ENCODE peak calls at places on chromosomes 12 and 14, in eight cellular contexts. S, L, Q, X, D, B, I and J are unnamed samples.

GRCh38 chr14:83765200-83765599 is 1764.7 kb upstream of the FLRT2 start:
- DNase-seq in S (no peak), L (no peak), Q (no peak), X (no peak), D (no peak), B (no peak), I (no peak), J (no peak)

GRCh38 chr12:113065126-113066007 is 8.8 kb downstream of the DTX1 start:
- DNase-seq in S (no peak), L (peak; percentile 28), Q (no peak), X (peak; percentile 52), D (no peak), B (no peak), I (no peak), J (no peak)

GRCh38 chr12:124532331-124532750 is 35.1 kb downstream of the NCOR2 start:
- DNase-seq in S (no peak), L (no peak), Q (no peak), X (no peak), D (peak; percentile 25), B (no peak), I (no peak), J (no peak)

GRCh38 chr12:75981773-75982564 is 49.6 kb downstream of the PHLDA1 start:
- DNase-seq in S (no peak), L (no peak), Q (no peak), X (no peak), D (peak; percentile 43), B (no peak), I (no peak), J (no peak)

GRCh38 chr14:100872241-100872640 is 31.3 kb downstream of the RTL1 start:
- DNase-seq in S (peak; percentile 23), L (peak; percentile 74), Q (no peak), X (no peak), D (no peak), B (no peak), I (no peak), J (peak; percentile 32)

GRCh38 chr12:101670007-101670671 is 27.3 kb upstream of the CHPT1 start:
- DNase-seq in S (no peak), L (peak; percentile 54), Q (peak; percentile 16), X (peak; percentile 8), D (no peak), B (peak; percentile 70), I (peak; percentile 76), J (peak; percentile 10)

GRCh38 chr12:121060149-121061001 is 21.3 kb upstream of the OASL start:
- DNase-seq in S (no peak), L (peak; percentile 77), Q (no peak), X (peak; percentile 29), D (peak; percentile 43), B (peak; percentile 29), I (peak; percentile 84), J (no peak)

GRCh38 chr14:104665663-104666522 is 23.5 kb upstream of the INF2 start:
- DNase-seq in S (peak; percentile 79), L (no peak), Q (no peak), X (peak; percentile 87), D (no peak), B (peak; percentile 64), I (peak; percentile 78), J (no peak)

GRCh38 chr14:102507026-102507860 is 2.3 kb downstream of the ANKRD9 start:
- DNase-seq in S (no peak), L (no peak), Q (no peak), X (no peak), D (no peak), B (no peak), I (no peak), J (no peak)

GRCh38 chr12:117076410-117077372 is 22.5 kb downstream of the TESC start:
- DNase-seq in S (no peak), L (no peak), Q (no peak), X (no peak), D (no peak), B (no peak), I (no peak), J (no peak)

GRCh38 chr12:97336896-97337751 is 125.5 kb upstream of the RMST start:
- DNase-seq in S (no peak), L (no peak), Q (no peak), X (no peak), D (no peak), B (no peak), I (no peak), J (no peak)

GRCh38 chr12:101642115-101643067 is 47.6 kb downstream of the MYBPC1 start:
- DNase-seq in S (no peak), L (no peak), Q (no peak), X (peak; percentile 2), D (no peak), B (peak; percentile 63), I (no peak), J (no peak)

GRCh38 chr12:9811651-9812050 is 15.6 kb upstream of the KLRF1 start:
- DNase-seq in S (no peak), L (no peak), Q (no peak), X (no peak), D (no peak), B (no peak), I (no peak), J (no peak)

GRCh38 chr12:124480469-124481256 is 86.7 kb downstream of the NCOR2 start:
- DNase-seq in S (no peak), L (peak; percentile 35), Q (peak; percentile 71), X (no peak), D (peak; percentile 67), B (peak; percentile 72), I (peak; percentile 74), J (peak; percentile 68)

GRCh38 chr14:75545907-75546306 is 23.6 kb downstream of the BATF start:
- DNase-seq in S (no peak), L (no peak), Q (no peak), X (no peak), D (no peak), B (no peak), I (no peak), J (no peak)

GRCh38 chr14:86739761-86740160 is 1209.8 kb downstream of the FLRT2 start:
- DNase-seq in S (no peak), L (no peak), Q (no peak), X (no peak), D (no peak), B (no peak), I (no peak), J (no peak)

GRCh38 chr12:13024151-13024946 is 19.8 kb upstream of the FAM234B start:
- DNase-seq in S (no peak), L (peak; percentile 90), Q (peak; percentile 39), X (no peak), D (no peak), B (no peak), I (peak; percentile 8), J (no peak)

GRCh38 chr14:75484711-75485429 is 37.4 kb upstream of the BATF start:
- DNase-seq in S (no peak), L (no peak), Q (no peak), X (no peak), D (no peak), B (no peak), I (no peak), J (no peak)

GRCh38 chr14:36511981-36512584 is 7.9 kb downstream of the NKX2-1 start:
- DNase-seq in S (no peak), L (no peak), Q (no peak), X (no peak), D (no peak), B (no peak), I (no peak), J (no peak)

GRCh38 chr14:99118946-99119345 is 153.1 kb downstream of the BCL11B start:
- DNase-seq in S (peak; percentile 58), L (no peak), Q (no peak), X (no peak), D (no peak), B (peak; percentile 12), I (no peak), J (no peak)

GRCh38 chr12:114744696-114745095 is 60.7 kb upstream of the TBX3 start:
- DNase-seq in S (no peak), L (peak; percentile 43), Q (peak; percentile 21), X (no peak), D (no peak), B (peak; percentile 23), I (no peak), J (no peak)

GRCh38 chr12:109084425-109084824 is 8.8 kb downstream of the ALKBH2 start:
- DNase-seq in S (no peak), L (no peak), Q (no peak), X (no peak), D (no peak), B (no peak), I (no peak), J (no peak)

GRCh38 chr14:29078810-29079522 is 312.4 kb downstream of the FOXG1 start:
- DNase-seq in S (no peak), L (no peak), Q (no peak), X (no peak), D (no peak), B (no peak), I (no peak), J (no peak)

DNA sequence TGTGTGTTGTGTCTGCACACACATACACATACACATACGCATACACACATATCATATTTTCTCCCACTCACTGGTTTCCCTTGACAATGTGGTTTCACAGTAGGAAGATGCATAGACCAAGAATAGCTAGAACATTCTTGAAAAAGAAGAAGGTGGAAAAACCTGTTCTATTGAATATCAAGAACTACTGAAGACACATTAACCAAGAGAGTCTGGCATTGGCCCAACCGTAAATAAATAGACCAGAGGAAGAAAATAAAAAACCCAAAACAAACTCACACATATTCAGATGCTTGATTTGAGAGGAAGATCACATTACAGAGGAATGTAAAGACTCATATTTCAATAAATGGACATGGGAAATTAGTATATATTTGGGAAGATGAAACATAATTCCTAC is 311.3 kb downstream of the FOXG1 start:
- DNase-seq in S (no peak), L (no peak), Q (no peak), X (no peak), D (no peak), B (no peak), I (no peak), J (no peak)
- H3K27ac ChIP-seq in S (no peak overlapping the region), L (no peak overlapping the region), Q (no peak overlapping the region), X (no peak overlapping the region), D (no peak overlapping the region), B (no peak overlapping the region), I (no peak overlapping the region), J (no peak overlapping the region)

GRCh38 chr14:105746124-105746514 is 219.7 kb downstream of the TMEM121 start:
- DNase-seq in S (no peak), L (no peak), Q (no peak), X (no peak), D (no peak), B (no peak), I (no peak), J (no peak)
- H3K9me3 ChIP-seq in S (no peaks in the 10 kb centered on the region), L (no peaks in the 10 kb centered on the region), Q (no peaks in the 10 kb centered on the region), X (peaks cover 12% of the 10 kb centered on the region), D (no peaks in the 10 kb centered on the region), B (no peaks in the 10 kb centered on the region), I (no peaks in the 10 kb centered on the region), J (no peaks in the 10 kb centered on the region)

DNA sequence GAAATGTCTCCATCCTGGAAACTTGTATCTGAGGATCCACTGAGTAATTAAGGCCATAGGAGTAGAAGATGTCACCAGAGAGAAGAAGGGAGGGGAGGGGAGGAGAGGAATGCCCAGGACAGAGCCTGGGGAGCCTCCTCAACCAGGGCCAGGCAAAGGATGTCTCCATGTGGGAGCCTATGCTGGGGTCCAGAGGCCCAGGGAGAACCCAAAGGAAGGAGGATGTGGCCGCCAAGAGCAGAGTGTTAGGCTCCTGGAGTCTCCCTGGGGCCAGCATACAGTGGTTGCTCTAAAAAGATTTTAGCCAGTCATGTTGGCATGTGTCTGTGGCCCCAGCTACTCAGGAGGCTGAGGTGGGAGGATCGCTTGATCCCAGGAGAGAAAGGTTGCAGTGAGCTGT is 92.6 kb downstream of the DICER1 start:
- DNase-seq in S (peak; percentile 43), L (no peak), Q (no peak), X (no peak), D (no peak), B (no peak), I (no peak), J (no peak)
- H3K27ac ChIP-seq in S (no peak overlapping the region), L (no peak overlapping the region), Q (no peak overlapping the region), X (no peak overlapping the region), D (no peak overlapping the region), B (no peak overlapping the region), I (no peak overlapping the region), J (no peak overlapping the region)

GRCh38 chr14:105842105-105842504 is 315.7 kb downstream of the TMEM121 start:
- DNase-seq in S (no peak), L (no peak), Q (no peak), X (no peak), D (no peak), B (peak; percentile 8), I (no peak), J (no peak)
- H3K9me3 ChIP-seq in S (no peaks in the 10 kb centered on the region), L (no peaks in the 10 kb centered on the region), Q (no peaks in the 10 kb centered on the region), X (peaks cover 84% of the 10 kb centered on the region), D (no peaks in the 10 kb centered on the region), B (no peaks in the 10 kb centered on the region), I (no peaks in the 10 kb centered on the region), J (peaks cover 23% of the 10 kb centered on the region)